ENCODE peak calls at places on chromosomes 3 and 15, in ten cellular contexts. N, V, H, J, M, P, I, T, R and G are unnamed samples.

GRCh38 chr3:107979538-107979937 is 111.3 kb downstream of the CD47 start:
- DNase-seq in P (no peak), I (no peak), V (no peak), J (no peak), T (peak; percentile 38), H (no peak), R (peak; percentile 19), M (no peak), N (no peak), G (no peak)

GRCh38 chr15:77417642-77418041 is 2.3 kb downstream of the PEAK1 start:
- DNase-seq in H (no peak), M (no peak), R (no peak), I (no peak), V (no peak), N (no peak), P (no peak), T (no peak), J (no peak), G (no peak)

GRCh38 chr15:92638709-92639365 is 16.7 kb downstream of the FAM174B start:
- DNase-seq in V (no peak), M (no peak), I (no peak), P (no peak), J (no peak), H (no peak), R (peak; percentile 75), T (no peak), N (no peak), G (peak; percentile 24)

GRCh38 chr3:101847328-101847727 is 2.0 kb upstream of the NFKBIZ start:
- DNase-seq in J (no peak), M (no peak), T (no peak), P (no peak), I (no peak), R (no peak), H (no peak), V (no peak), N (no peak), G (no peak)

GRCh38 chr15:85282504-85283115 is 97.8 kb upstream of the AKAP13 start:
- DNase-seq in T (no peak), P (no peak), H (no peak), M (no peak), R (peak; percentile 36), J (no peak), V (no peak), N (no peak), I (no peak), G (no peak)

GRCh38 chr15:98729446-98730042 is 81.2 kb downstream of the IGF1R start:
- DNase-seq in T (peak; percentile 37), H (peak; percentile 44), N (no peak), M (no peak), R (peak; percentile 69), I (peak; percentile 71), V (no peak), J (peak; percentile 44), P (peak; percentile 38), G (no peak)

GRCh38 chr3:142595581-142595950 is 627 bp upstream of the PLS1 start:
- DNase-seq in I (no peak), P (no peak), J (no peak), T (no peak), V (no peak), R (peak; percentile 45), N (peak; percentile 67), M (peak; percentile 58), H (peak; percentile 63), G (no peak)

GRCh38 chr3:153599685-153600084 is 437.7 kb downstream of the RAP2B start:
- DNase-seq in J (no peak), T (no peak), M (peak; percentile 12), H (peak; percentile 87), R (peak; percentile 5), N (peak; percentile 50), I (no peak), P (no peak), V (no peak), G (no peak)

GRCh38 chr15:25947336-25948080 is 84.4 kb upstream of the ATP10A start:
- DNase-seq in R (peak; percentile 38), T (peak; percentile 70), I (no peak), M (peak; percentile 26), H (no peak), N (peak; percentile 32), J (no peak), P (no peak), V (no peak), G (no peak)

GRCh38 chr3:73045391-73045790 is 16.1 kb upstream of the EBLN2 start:
- DNase-seq in P (no peak), M (no peak), N (no peak), J (no peak), I (no peak), R (no peak), V (no peak), H (no peak), T (no peak), G (no peak)

GRCh38 chr3:156728267-156728985 is 54.0 kb downstream of the TIPARP start:
- DNase-seq in N (peak; percentile 56), P (no peak), V (no peak), M (peak; percentile 22), I (no peak), H (no peak), R (no peak), J (no peak), T (no peak), G (no peak)

GRCh38 chr3:116051586-116051985 is 393.7 kb downstream of the LSAMP start:
- DNase-seq in J (no peak), M (no peak), T (no peak), N (no peak), H (no peak), V (no peak), P (no peak), I (no peak), R (no peak), G (no peak)

GRCh38 chr15:66706225-66706732 is 4.2 kb downstream of the SMAD6 start:
- DNase-seq in H (peak; percentile 45), J (peak; percentile 35), P (peak; percentile 63), R (peak; percentile 56), I (no peak), N (peak; percentile 65), T (peak; percentile 78), M (peak; percentile 61), V (no peak), G (no peak)

DNA sequence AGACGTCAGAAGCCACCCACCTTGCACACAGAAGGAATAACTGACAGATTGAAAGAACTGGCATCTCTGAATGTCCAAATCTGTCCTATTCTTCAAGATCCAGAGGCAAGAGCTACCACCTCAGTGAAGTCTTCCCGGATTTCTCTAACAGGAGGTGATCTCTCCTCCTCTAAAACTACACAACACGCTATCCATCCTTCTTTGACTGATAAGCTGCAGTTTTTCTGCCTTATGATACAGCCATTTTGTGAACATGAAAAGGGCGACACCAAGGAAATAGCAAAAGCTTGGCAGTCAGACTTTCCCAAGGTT is 37.1 kb upstream of the HES1 start:
- DNase-seq in P (no peak), R (no peak), J (no peak), I (no peak), T (no peak), N (no peak), M (no peak), V (no peak), H (no peak), G (no peak)
- H3K4me1 ChIP-seq in P (no peaks in the 10 kb centered on the region), R (peaks cover 79% of the 10 kb centered on the region), J (peaks cover 35% of the 10 kb centered on the region), I (peaks cover 31% of the 10 kb centered on the region), T (peaks cover 34% of the 10 kb centered on the region), N (peaks cover 25% of the 10 kb centered on the region), M (peaks cover 24% of the 10 kb centered on the region), V (peaks cover 18% of the 10 kb centered on the region), H (peaks cover 8% of the 10 kb centered on the region), G (no peaks in the 10 kb centered on the region)

GRCh38 chr15:51935466-51936118 is 36.0 kb downstream of the LEO1 start:
- DNase-seq in N (no peak), V (no peak), H (no peak), I (no peak), M (no peak), T (no peak), P (no peak), R (no peak), J (no peak), G (no peak)

GRCh38 chr15:51939216-51939615 is 32.4 kb downstream of the LEO1 start:
- DNase-seq in J (no peak), T (no peak), I (no peak), R (no peak), H (peak; percentile 57), M (no peak), P (no peak), N (no peak), V (no peak), G (no peak)

GRCh38 chr15:51936119-51936478 is 35.5 kb downstream of the LEO1 start:
- DNase-seq in J (no peak), T (no peak), V (no peak), P (no peak), M (peak; percentile 34), H (no peak), N (no peak), I (no peak), R (no peak), G (no peak)

DNA sequence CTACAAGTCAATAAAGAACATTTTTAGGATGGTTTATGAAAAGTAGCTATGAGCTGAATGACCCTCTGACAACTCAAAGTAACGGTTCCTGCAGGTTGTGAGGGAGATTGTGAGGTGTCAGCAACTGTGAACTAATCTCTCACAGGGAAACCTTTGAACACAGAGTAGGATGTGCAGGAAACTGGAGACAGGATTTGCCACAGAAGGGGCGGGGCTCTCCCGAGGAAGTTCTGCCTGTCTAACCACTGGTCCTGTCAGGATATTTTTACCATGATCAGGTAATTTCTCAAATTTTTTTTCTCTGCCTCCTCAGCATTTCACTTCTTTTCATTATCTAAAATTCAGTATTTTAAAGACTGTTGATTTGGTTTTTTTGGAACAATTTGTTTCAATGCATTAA is 33.3 kb downstream of the LEO1 start:
- DNase-seq in H (no peak), J (no peak), N (no peak), V (no peak), M (no peak), P (no peak), T (no peak), I (no peak), R (no peak), G (no peak)
- H3K27ac ChIP-seq in H (no peak overlapping the region), J (no peak overlapping the region), N (no peak overlapping the region), V (no peak overlapping the region), M (no peak overlapping the region), P (no peak overlapping the region), T (no peak overlapping the region), I (no peak overlapping the region), R (no peak overlapping the region), G (no peak overlapping the region)

DNA sequence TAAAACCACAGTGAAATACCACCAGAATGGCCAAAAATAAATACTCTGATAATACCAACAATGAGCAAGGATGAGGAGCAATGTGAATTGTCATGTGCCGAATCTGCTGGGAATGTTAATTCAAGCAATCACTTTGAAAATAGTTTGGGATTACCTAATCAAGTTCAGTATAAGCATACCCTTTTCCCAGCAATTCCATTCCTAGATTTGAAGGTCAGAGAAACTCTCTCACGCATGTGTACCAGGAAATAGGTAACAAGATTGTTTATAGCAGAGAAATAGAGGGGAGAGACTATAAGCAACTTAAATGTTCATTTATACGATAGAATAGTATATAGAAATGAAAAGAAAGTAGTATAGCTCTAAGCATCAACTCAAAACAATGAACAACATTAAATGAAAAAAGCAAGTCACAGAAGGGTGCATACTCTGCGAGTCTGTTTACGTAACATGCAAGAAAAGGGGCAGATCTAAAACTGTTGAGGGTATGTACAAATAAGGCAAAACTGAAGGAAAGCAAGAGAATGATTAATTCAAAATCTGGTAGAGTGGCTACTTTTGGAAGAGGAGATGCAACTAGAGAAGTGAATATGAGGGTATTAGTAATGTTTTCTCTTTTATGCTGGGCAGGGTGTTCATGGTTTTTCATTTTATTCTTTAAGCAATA is 27.4 kb downstream of the TMOD3 start:
- DNase-seq in M (peak; percentile 78), R (no peak), T (no peak), V (no peak), N (no peak), J (no peak), I (no peak), H (no peak), P (no peak), G (no peak)
- H3K4me3 ChIP-seq in M (no peak overlapping the region), R (no peak overlapping the region), T (no peak overlapping the region), V (no peak overlapping the region), N (no peak overlapping the region), J (no peak overlapping the region), I (no peak overlapping the region), H (no peak overlapping the region), P (no peak overlapping the region), G (no peak overlapping the region)

GRCh38 chr3:32431481-32431880 is 39.8 kb downstream of the CMTM7 start:
- DNase-seq in M (no peak), H (no peak), I (no peak), V (no peak), T (no peak), R (no peak), J (no peak), P (no peak), N (no peak), G (no peak)
- H3K4me1 ChIP-seq in M (no peaks in the 10 kb centered on the region), H (no peaks in the 10 kb centered on the region), I (no peaks in the 10 kb centered on the region), V (peaks cover 85% of the 10 kb centered on the region), T (no peaks in the 10 kb centered on the region), R (peaks cover 15% of the 10 kb centered on the region), J (no peaks in the 10 kb centered on the region), P (no peaks in the 10 kb centered on the region), N (no peaks in the 10 kb centered on the region), G (no peaks in the 10 kb centered on the region)